ENCODE peak calls at places on chromosomes 1 and 21, in six cellular contexts. G is GM23248, Q is neural progenitor cell, F is MM.1S, Y is GM23338, A is hepatocyte. D is an unnamed sample.

GRCh38 chr1:22454476-22455056 is 2.9 kb downstream of the ZBTB40 start:
- DNase-seq in F (no peak), Y (no peak), Q (no peak), G (peak; percentile 3), A (no peak), D (no peak)

GRCh38 chr21:14273736-14274538 is 58.0 kb downstream of the RBM11 start:
- DNase-seq in F (no peak), G (no peak), A (peak; percentile 63), Y (peak; percentile 72), Q (peak; percentile 17), D (no peak)

GRCh38 chr1:231951399-231951798 is 324.8 kb downstream of the DISC1 start:
- DNase-seq in Q (no peak), F (no peak), A (no peak), Y (no peak), G (peak; percentile 50), D (no peak)

GRCh38 chr1:7366955-7367665 is 404.0 kb upstream of the VAMP3 start:
- DNase-seq in F (no peak), A (peak; percentile 39), Q (no peak), Y (no peak), G (no peak), D (no peak)

GRCh38 chr1:7224644-7225043 is 439.4 kb downstream of the CAMTA1 start:
- DNase-seq in A (no peak), F (no peak), Y (peak; percentile 49), Q (peak; percentile 22), G (no peak), D (no peak)

GRCh38 chr1:107883562-107883961 is 81.4 kb downstream of the VAV3 start:
- DNase-seq in F (peak; percentile 21), G (no peak), Q (peak; percentile 11), Y (no peak), A (no peak), D (no peak)

GRCh38 chr1:181010789-181011188 is 11.9 kb downstream of the STX6 start:
- DNase-seq in G (peak; percentile 66), A (no peak), Q (no peak), Y (no peak), F (no peak), D (no peak)

GRCh38 chr21:27233514-27233913 is 266.6 kb upstream of the ADAMTS5 start:
- DNase-seq in Q (no peak), A (no peak), Y (no peak), G (no peak), F (no peak), D (no peak)

GRCh38 chr1:101236546-101237228 is at the start of gene S1PR1:
- DNase-seq in Y (peak; percentile 88), Q (peak; percentile 94), G (peak; percentile 81), F (no peak), A (peak; percentile 71), D (no peak)

GRCh38 chr21:40902299-40902698 is 55.3 kb upstream of the DSCAM start:
- DNase-seq in A (no peak), G (no peak), Q (no peak), F (no peak), Y (no peak), D (no peak)

GRCh38 chr1:247338723-247339270 is 7.1 kb upstream of the ZNF496 start:
- DNase-seq in Y (no peak), F (no peak), A (no peak), G (peak; percentile 46), Q (no peak), D (no peak)

GRCh38 chr1:175520186-175520585 is 223.2 kb downstream of the TNR start:
- DNase-seq in Y (no peak), Q (no peak), A (no peak), F (no peak), G (no peak), D (no peak)

GRCh38 chr1:178564086-178564782 is 51.3 kb downstream of the TEX35 start:
- DNase-seq in A (no peak), G (no peak), Q (no peak), F (no peak), Y (no peak), D (no peak)

GRCh38 chr21:45578811-45579381 is 36.7 kb upstream of the SLC19A1 start:
- DNase-seq in F (no peak), Y (no peak), Q (no peak), G (no peak), A (no peak), D (no peak)

GRCh38 chr1:210683403-210684047 is 354.8 kb downstream of the HHAT start:
- DNase-seq in G (no peak), Q (no peak), F (no peak), Y (no peak), A (no peak), D (no peak)

GRCh38 chr1:196680107-196680506 is 28.3 kb downstream of the CFH start:
- DNase-seq in Q (no peak), F (no peak), Y (no peak), A (no peak), G (peak; percentile 44), D (no peak)

GRCh38 chr1:76465030-76465429 is 390.5 kb downstream of the ST6GALNAC3 start:
- DNase-seq in G (peak; percentile 73), Y (no peak), F (no peak), Q (no peak), A (no peak), D (no peak)

GRCh38 chr1:81111818-81112217 is 688.9 kb upstream of the ADGRL2 start:
- DNase-seq in Q (no peak), A (no peak), G (peak; percentile 7), F (no peak), Y (no peak), D (no peak)

GRCh38 chr1:101781437-101781836 is 215.3 kb downstream of the OLFM3 start:
- DNase-seq in Y (no peak), A (peak; percentile 46), F (peak; percentile 53), Q (peak; percentile 7), G (peak; percentile 3), D (no peak)

GRCh38 chr21:46092026-46092764 is 5.7 kb upstream of the COL6A2 start:
- DNase-seq in A (peak; percentile 62), F (no peak), Y (no peak), G (peak; percentile 99), Q (no peak), D (no peak)

GRCh38 chr1:64650411-64650810 is 94.5 kb upstream of the RAVER2 start:
- DNase-seq in Q (no peak), A (no peak), F (no peak), G (peak; percentile 25), Y (no peak), D (no peak)

GRCh38 chr1:160377585-160378206 is 10.8 kb downstream of the NHLH1 start:
- DNase-seq in G (peak; percentile 90), Y (peak; percentile 23), F (no peak), A (no peak), Q (no peak), D (no peak)

GRCh38 chr1:158819461-158820443 is 11.4 kb upstream of the MNDA start:
- DNase-seq in A (no peak), Q (no peak), Y (no peak), G (no peak), F (peak; percentile 89), D (no peak)

GRCh38 chr1:240189386-240189989 is 97.8 kb downstream of the FMN2 start:
- DNase-seq in Y (peak; percentile 76), Q (peak; percentile 58), F (peak; percentile 60), G (peak; percentile 62), A (peak; percentile 73), D (peak; percentile 46)

GRCh38 chr21:45475004-45475685 is 67.1 kb downstream of the SLC19A1 start:
- DNase-seq in G (no peak), Y (no peak), Q (no peak), F (no peak), A (no peak), D (no peak)

GRCh38 chr1:186683637-186684410 is 3.6 kb upstream of the PTGS2 start:
- DNase-seq in Y (no peak), A (no peak), Q (no peak), F (peak; percentile 16), G (no peak), D (no peak)

GRCh38 chr1:156241311-156241811 is 623 bp upstream of the BGLAP start:
- DNase-seq in Q (no peak), A (no peak), F (no peak), Y (no peak), G (peak; percentile 73), D (no peak)

GRCh38 chr1:28606771-28607170 is 14.7 kb downstream of the RAB42 start:
- DNase-seq in A (no peak), G (no peak), Q (no peak), F (no peak), Y (no peak), D (no peak)

GRCh38 chr1:147504801-147505303 is 36.4 kb upstream of the BCL9 start:
- DNase-seq in Y (peak; percentile 95), Q (peak; percentile 89), G (peak; percentile 50), A (peak; percentile 47), F (no peak), D (no peak)

GRCh38 chr1:149884433-149885363 is 14.7 kb upstream of the BOLA1 start:
- DNase-seq in G (peak; percentile 53), A (peak; percentile 28), Y (peak; percentile 35), F (peak; percentile 63), Q (peak; percentile 33), D (peak; percentile 86)

GRCh38 chr1:27161594-27161993 is 6.7 kb upstream of the SLC9A1 start:
- DNase-seq in G (no peak), Y (no peak), Q (no peak), F (no peak), A (peak; percentile 43), D (peak; percentile 87)

GRCh38 chr1:208177656-208178055 is 66.5 kb downstream of the PLXNA2 start:
- DNase-seq in F (peak; percentile 57), G (peak; percentile 24), Q (no peak), Y (peak; percentile 49), A (peak; percentile 87), D (no peak)

GRCh38 chr1:235601087-235601486 is 48.5 kb downstream of the GNG4 start:
- DNase-seq in Y (peak; percentile 85), A (no peak), G (peak; percentile 32), Q (peak; percentile 60), F (no peak), D (peak; percentile 35)

GRCh38 chr1:234525156-234525774 is 46.3 kb upstream of the TARBP1 start:
- DNase-seq in Y (peak; percentile 15), F (no peak), Q (no peak), G (no peak), A (no peak), D (peak; percentile 32)
- TF ChIP-seq EZH2phosphoT487 in Y (no peak), F (no peak), Q (no peak), G (no peak), A (no peak), D (no peak)

GRCh38 chr1:68210829-68211228 is 21.5 kb downstream of the WLS start:
- DNase-seq in Q (peak; percentile 55), A (no peak), Y (no peak), G (no peak), F (no peak), D (no peak)
- TF ChIP-seq EZH2phosphoT487 in Q (no peak), A (no peak), Y (no peak), G (no peak), F (no peak), D (no peak)

GRCh38 chr21:42781150-42781980 is 98.0 kb downstream of the WDR4 start:
- DNase-seq in Y (peak; percentile 63), Q (peak; percentile 49), A (peak; percentile 70), G (peak; percentile 23), F (no peak), D (no peak)
- TF ChIP-seq EZH2phosphoT487 in Y (no peak), Q (no peak), A (no peak), G (no peak), F (no peak), D (no peak)

DNA sequence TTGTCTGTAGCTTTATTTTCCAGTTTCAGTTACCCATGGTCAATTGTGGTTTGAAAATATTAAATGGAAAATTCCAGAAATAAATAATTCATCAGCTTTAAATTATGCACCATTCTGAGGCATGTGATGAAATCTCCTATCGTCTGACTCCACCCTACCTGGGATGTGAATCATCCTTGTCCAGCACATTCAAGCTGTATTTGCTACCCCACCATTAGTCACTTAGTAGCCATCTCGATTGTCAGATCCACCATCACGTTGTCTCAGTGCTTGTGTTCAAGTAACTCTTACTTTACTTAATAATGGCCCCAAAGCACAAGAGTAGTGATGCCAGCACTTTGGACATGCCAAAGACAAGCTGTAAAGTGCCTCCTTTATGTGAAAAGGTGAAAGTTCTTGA is 4.0 kb downstream of the STPG1 start:
- DNase-seq in A (no peak), F (no peak), Y (no peak), Q (no peak), G (peak; percentile 91), D (no peak)
- TF ChIP-seq EZH2phosphoT487 in A (no peak), F (no peak), Y (no peak), Q (no peak), G (no peak), D (no peak)

D was measured in OCI-LY7.